ENCODE peak calls at places on chromosomes 7 and 10, in nine cellular contexts. Y, B, H, D, X, O, A, R and V are unnamed samples. For H3K4me1 and H3K36me3, the result is how much of the 10 kb centered on the place peaks cover.

GRCh38 chr7:16396766-16397496 is 24.4 kb downstream of the CRPPA start:
- DNase-seq in Y (no peak), B (no peak), H (no peak), D (no peak), X (no peak), O (no peak), A (peak), R (no peak), V (no peak)

GRCh38 chr10:94000638-94001420 is 7.1 kb downstream of the PLCE1 start:
- DNase-seq in Y (no peak), B (no peak), H (no peak), D (no peak), X (no peak), O (no peak), A (no peak), R (no peak), V (no peak)

GRCh38 chr7:130493275-130493868 is 1.5 kb downstream of the MEST start:
- DNase-seq in Y (peak), B (no peak), H (no peak), D (no peak), X (peak), O (no peak), A (peak), R (no peak), V (no peak)

GRCh38 chr7:158695726-158696452 is 8.7 kb downstream of the NCAPG2 start:
- DNase-seq in Y (peak), B (peak), H (peak), D (no peak), X (peak), O (no peak), A (peak), R (peak), V (peak)

GRCh38 chr10:6583447-6583846 is 3.4 kb upstream of the PRKCQ start:
- DNase-seq in Y (no peak), B (peak), H (no peak), D (no peak), X (no peak), O (no peak), A (no peak), R (no peak), V (no peak)

GRCh38 chr7:17807242-17807641 is 133.1 kb downstream of the SNX13 start:
- DNase-seq in Y (no peak), B (no peak), H (no peak), D (no peak), X (no peak), O (no peak), A (no peak), R (no peak), V (no peak)

GRCh38 chr7:140774371-140774770 is 77.9 kb downstream of the NDUFB2 start:
- DNase-seq in Y (no peak), B (no peak), H (no peak), D (no peak), X (no peak), O (no peak), A (no peak), R (no peak), V (no peak)

GRCh38 chr7:20113423-20114027 is 103.7 kb downstream of the MACC1 start:
- DNase-seq in Y (no peak), B (no peak), H (no peak), D (no peak), X (no peak), O (peak), A (no peak), R (no peak), V (no peak)

GRCh38 chr7:103989785-103990775 is 622 bp upstream of the RELN start:
- DNase-seq in Y (peak), B (no peak), H (peak), D (peak), X (peak), O (no peak), A (peak), R (no peak), V (no peak)

GRCh38 chr7:141362580-141363435 is 188.4 kb upstream of the AGK start:
- DNase-seq in Y (peak), B (no peak), H (no peak), D (no peak), X (peak), O (no peak), A (peak), R (no peak), V (no peak)

GRCh38 chr10:8051851-8052257 is 2.6 kb upstream of the GATA3 start:
- DNase-seq in Y (no peak), B (no peak), H (no peak), D (no peak), X (no peak), O (no peak), A (no peak), R (no peak), V (peak)

GRCh38 chr10:8049151-8049873 is 5.2 kb upstream of the GATA3 start:
- DNase-seq in Y (no peak), B (no peak), H (no peak), D (peak), X (no peak), O (no peak), A (no peak), R (no peak), V (no peak)

GRCh38 chr10:8049874-8050560 is 4.5 kb upstream of the GATA3 start:
- DNase-seq in Y (no peak), B (no peak), H (no peak), D (no peak), X (peak), O (no peak), A (no peak), R (no peak), V (no peak)

GRCh38 chr10:8051109-8051781 is 3.2 kb upstream of the GATA3 start:
- DNase-seq in Y (no peak), B (no peak), H (no peak), D (no peak), X (no peak), O (no peak), A (no peak), R (no peak), V (no peak)

DNA sequence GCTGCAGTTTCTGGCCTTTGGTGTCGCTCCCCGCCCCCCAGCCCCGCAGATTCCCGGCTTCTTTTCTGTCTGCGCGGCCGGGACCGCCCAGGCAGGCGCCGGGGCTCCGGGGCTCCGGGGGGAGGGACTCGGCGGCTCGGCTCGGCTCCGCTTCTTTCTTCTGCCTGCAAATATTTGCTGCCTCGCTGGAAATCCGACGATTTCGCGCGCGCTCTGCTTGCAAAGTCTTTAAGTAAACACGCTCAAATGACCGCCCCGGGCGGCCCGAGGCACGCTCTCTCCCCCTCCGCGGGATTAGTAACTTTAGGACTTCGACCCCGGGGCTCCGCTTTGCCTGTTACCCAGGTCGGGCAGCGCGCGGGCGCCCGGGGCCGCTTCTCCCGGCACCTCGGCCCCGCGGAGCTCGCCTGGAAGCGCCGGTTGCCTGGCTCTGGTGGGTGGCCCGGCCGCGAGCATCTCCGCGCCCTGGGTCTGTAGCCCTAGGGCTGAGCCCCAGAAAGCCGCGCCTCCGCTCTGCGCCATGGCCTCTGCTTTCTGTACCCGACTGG is 3.9 kb upstream of the GATA3 start:
- DNase-seq in Y (peak), B (no peak), H (no peak), D (peak), X (peak), O (no peak), A (peak), R (peak), V (no peak)
- H3K4me3 ChIP-seq in Y (no peak), B (no peak), H (peak), D (peak), X (peak), O (no peak), A (no peak), R (peak), V (peak)

DNA sequence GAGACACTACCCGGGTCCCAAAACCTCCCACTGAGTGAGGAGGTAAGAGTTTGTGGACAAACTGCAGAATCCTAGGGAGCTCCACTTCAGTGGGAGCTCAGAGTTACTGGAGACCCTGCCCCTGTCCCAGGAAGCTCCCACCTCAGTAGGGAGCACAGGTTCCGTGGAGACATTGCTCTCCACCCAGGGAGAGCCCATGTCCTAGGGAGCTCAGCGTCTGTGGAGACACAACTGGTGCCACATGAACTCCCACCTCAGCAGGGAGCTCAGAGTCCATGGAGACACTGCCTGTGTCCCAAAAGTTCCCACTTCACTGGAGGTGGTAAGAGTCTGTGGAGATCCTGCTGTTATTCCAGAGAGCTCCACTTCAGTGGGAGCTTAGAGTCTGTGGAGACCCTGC is 6.3 kb downstream of the MYO1G start:
- DNase-seq in Y (no peak), B (no peak), H (no peak), D (peak), X (no peak), O (no peak), A (no peak), R (no peak), V (no peak)
- H3K4me1 ChIP-seq in Y (under half), B (half or more), H (under half), D (under half), X (under half), O (under half), A (under half), R (under half), V (under half)

GRCh38 chr7:75980865-75981449 is 13.4 kb downstream of the TMEM120A start:
- DNase-seq in Y (no peak), B (no peak), H (no peak), D (no peak), X (no peak), O (no peak), A (no peak), R (no peak), V (no peak)
- H3K36me3 ChIP-seq in Y (under half), B (under half), H (under half), D (under half), X (half or more), O (under half), A (half or more), R (half or more), V (under half)

GRCh38 chr10:50324680-50325393 is 73.5 kb upstream of the ASAH2 start:
- DNase-seq in Y (no peak), B (no peak), H (no peak), D (no peak), X (no peak), O (no peak), A (no peak), R (no peak), V (no peak)

GRCh38 chr10:50322075-50322474 is 70.8 kb upstream of the ASAH2 start:
- DNase-seq in Y (peak), B (no peak), H (no peak), D (no peak), X (no peak), O (no peak), A (peak), R (no peak), V (no peak)

GRCh38 chr10:50331486-50331885 is 80.2 kb upstream of the ASAH2 start:
- DNase-seq in Y (no peak), B (no peak), H (no peak), D (no peak), X (no peak), O (no peak), A (no peak), R (no peak), V (no peak)

GRCh38 chr10:50326757-50327701 is 75.7 kb upstream of the ASAH2 start:
- DNase-seq in Y (peak), B (no peak), H (peak), D (no peak), X (peak), O (no peak), A (peak), R (no peak), V (no peak)

DNA sequence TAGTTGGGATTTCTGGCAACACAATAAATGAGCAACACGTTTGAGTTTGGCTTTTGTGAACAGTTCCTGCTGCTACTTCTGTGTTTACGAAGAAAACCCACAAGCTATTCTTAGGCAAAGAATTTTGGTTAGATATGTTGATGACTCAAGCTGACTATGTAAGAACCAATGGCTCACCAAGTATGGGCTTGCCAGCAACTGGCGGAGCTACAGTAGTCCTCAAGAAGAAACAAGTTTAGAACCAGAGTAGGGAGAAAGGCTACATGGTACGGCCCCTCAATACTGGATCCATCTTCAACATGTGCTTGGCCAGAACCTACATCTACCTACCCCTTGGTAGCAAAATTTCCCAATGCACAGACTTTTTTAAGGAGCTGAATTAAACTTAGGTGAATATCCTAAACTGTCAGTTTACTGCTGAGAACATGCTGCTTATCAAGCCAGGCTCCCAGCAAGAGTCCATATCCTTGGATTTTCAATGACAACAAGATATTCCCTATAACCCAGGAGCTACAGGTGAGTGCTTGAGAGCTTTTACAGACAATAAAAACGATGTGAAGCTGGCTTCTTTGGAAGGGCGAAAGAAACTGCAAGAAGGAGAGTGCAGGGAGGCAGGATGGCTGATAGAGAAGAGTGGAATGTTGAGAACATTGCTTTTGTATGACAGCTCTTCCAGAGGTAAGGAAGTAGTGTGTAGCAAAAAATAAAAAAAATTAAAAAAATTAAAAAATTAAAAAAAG is 74.3 kb upstream of the ASAH2 start:
- DNase-seq in Y (peak), B (no peak), H (no peak), D (no peak), X (peak), O (no peak), A (peak), R (peak), V (no peak)
- H3K4me3 ChIP-seq in Y (no peak), B (no peak), H (no peak), D (no peak), X (no peak), O (no peak), A (peak), R (no peak), V (no peak)

GRCh38 chr10:101777085-101777856 is 1.4 kb upstream of the FGF8 start:
- DNase-seq in Y (no peak), B (no peak), H (no peak), D (no peak), X (no peak), O (no peak), A (no peak), R (peak), V (no peak)
- H3K4me1 ChIP-seq in Y (under half), B (half or more), H (under half), D (under half), X (under half), O (under half), A (under half), R (half or more), V (under half)